ENCODE peak calls at places on chromosome 20, in eight cellular contexts. R is neural crest cell, T is dorsolateral prefrontal cortex, J is nephron progenitor cell, L is glutamatergic neuron, U is endodermal cell, S is foreskin fibroblast, I is body of pancreas. Z is an unnamed sample.

GRCh38 chr20:58833921-58834320 is 16.8 kb downstream of the GNAS-AS1 start:
- DNase-seq in I (no peak), L (no peak), J (no peak), S (no peak), U (no peak), R (no peak), T (no peak), Z (no peak)

GRCh38 chr20:17663040-17663399 is 19.0 kb downstream of the RRBP1 start:
- DNase-seq in I (no peak), U (no peak), R (no peak), L (no peak), T (no peak), J (no peak), S (no peak), Z (no peak)

GRCh38 chr20:15756001-15756400 is 817.2 kb downstream of the KIF16B start:
- DNase-seq in U (no peak), L (peak), J (no peak), R (no peak), S (no peak), T (no peak), I (no peak), Z (no peak)

GRCh38 chr20:9070304-9070703 is 1.4 kb downstream of the PLCB4 start:
- DNase-seq in I (no peak), U (no peak), L (no peak), S (no peak), T (no peak), J (no peak), R (no peak), Z (no peak)

GRCh38 chr20:18506744-18507143 is 996 bp upstream of the SEC23B start:
- DNase-seq in S (no peak), R (no peak), U (no peak), J (no peak), L (no peak), I (no peak), T (no peak), Z (no peak)

GRCh38 chr20:9112541-9113515 is 43.9 kb downstream of the PLCB4 start:
- DNase-seq in I (no peak), U (no peak), R (no peak), J (no peak), T (peak), S (peak), L (no peak), Z (no peak)

GRCh38 chr20:21294755-21295154 is 8.4 kb upstream of the XRN2 start:
- DNase-seq in T (no peak), U (no peak), I (no peak), J (no peak), R (no peak), S (no peak), L (no peak), Z (no peak)

GRCh38 chr20:21391495-21392298 is 5.6 kb downstream of the NKX2-4 start:
- DNase-seq in S (no peak), U (peak), J (peak), T (no peak), R (no peak), L (peak), I (no peak), Z (no peak)

GRCh38 chr20:3760980-3761379 is 6.6 kb downstream of the ADISSP start:
- DNase-seq in L (no peak), R (no peak), J (no peak), I (no peak), U (no peak), T (no peak), S (peak), Z (no peak)

GRCh38 chr20:17887331-17888030 is 81.1 kb downstream of the SNX5 start:
- DNase-seq in S (no peak), L (no peak), R (no peak), T (no peak), U (no peak), J (no peak), I (no peak), Z (no peak)

GRCh38 chr20:39318911-39319310 is 356.8 kb downstream of the DHX35 start:
- DNase-seq in R (no peak), I (no peak), U (no peak), L (no peak), J (no peak), S (no peak), T (no peak), Z (no peak)

GRCh38 chr20:25345721-25346120 is 44.9 kb downstream of the ABHD12 start:
- DNase-seq in U (no peak), R (no peak), I (no peak), J (no peak), T (no peak), L (no peak), S (no peak), Z (no peak)

GRCh38 chr20:54624701-54625472 is 149.5 kb downstream of the DOK5 start:
- DNase-seq in U (peak), S (peak), R (no peak), T (no peak), J (no peak), I (no peak), L (peak), Z (no peak)

GRCh38 chr20:37955511-37955910 is 52.6 kb downstream of the VSTM2L start:
- DNase-seq in S (no peak), L (no peak), R (no peak), J (no peak), T (no peak), U (peak), I (no peak), Z (no peak)

GRCh38 chr20:47336013-47336754 is 20.3 kb downstream of the ZMYND8 start:
- DNase-seq in R (no peak), T (peak), U (no peak), I (no peak), L (no peak), J (no peak), S (peak), Z (no peak)

GRCh38 chr20:48659888-48660287 is 167.9 kb downstream of the PREX1 start:
- DNase-seq in T (no peak), R (no peak), U (no peak), J (no peak), L (no peak), S (peak), I (peak), Z (no peak)

GRCh38 chr20:18543932-18544331 is 23.3 kb upstream of the SMIM26 start:
- DNase-seq in S (no peak), R (no peak), J (no peak), I (peak), T (no peak), U (no peak), L (no peak), Z (no peak)

GRCh38 chr20:4875578-4876067 is 125.7 kb downstream of the SLC23A2 start:
- DNase-seq in I (no peak), L (no peak), J (peak), T (no peak), R (no peak), S (no peak), U (no peak), Z (no peak)

GRCh38 chr20:8812818-8813217 is 256.1 kb upstream of the PLCB4 start:
- DNase-seq in R (no peak), S (no peak), L (no peak), I (peak), T (peak), U (peak), J (no peak), Z (no peak)

GRCh38 chr20:38283236-38283635 is 20.7 kb upstream of the BPI start:
- DNase-seq in R (no peak), J (no peak), S (no peak), U (no peak), T (no peak), I (no peak), L (no peak), Z (no peak)

GRCh38 chr20:31968299-31969126 is 562 bp downstream of the XKR7 start:
- DNase-seq in L (peak), S (peak), I (peak), U (peak), T (peak), J (peak), R (peak), Z (no peak)

GRCh38 chr20:18853946-18854646 is 40.5 kb downstream of the SCP2D1 start:
- DNase-seq in S (no peak), J (no peak), R (no peak), I (no peak), U (no peak), T (no peak), L (no peak), Z (no peak)

GRCh38 chr20:61263084-61263695 is 11.1 kb downstream of the CDH4 start:
- DNase-seq in I (peak), L (peak), J (peak), T (no peak), S (peak), U (peak), R (peak), Z (no peak)

GRCh38 chr20:58692579-58693225 is at the start of gene NPEPL1:
- DNase-seq in U (peak), I (peak), L (peak), R (peak), S (peak), T (peak), J (peak), Z (peak)

GRCh38 chr20:63627129-63627699 is 313 bp upstream of the GMEB2 start:
- DNase-seq in R (peak), J (no peak), I (peak), U (peak), L (peak), T (peak), S (peak), Z (peak)

GRCh38 chr20:8330785-8331699 is 199.0 kb downstream of the PLCB1 start:
- DNase-seq in I (no peak), R (no peak), L (no peak), T (no peak), J (peak), S (peak), U (no peak), Z (no peak)

GRCh38 chr20:47493954-47494293 is 7.8 kb upstream of the NCOA3 start:
- DNase-seq in I (peak), U (no peak), R (no peak), L (no peak), J (no peak), T (no peak), S (no peak), Z (no peak)

GRCh38 chr20:17679786-17680127 is 2.3 kb downstream of the RRBP1 start:
- DNase-seq in T (no peak), R (no peak), L (no peak), J (peak), I (no peak), U (no peak), S (no peak), Z (no peak)

GRCh38 chr20:37867289-37868195 is 35.4 kb upstream of the VSTM2L start:
- DNase-seq in T (no peak), S (no peak), U (no peak), J (no peak), I (no peak), R (no peak), L (no peak), Z (no peak)

GRCh38 chr20:17225891-17226409 is 890 bp upstream of the PCSK2 start:
- DNase-seq in I (peak), L (peak), S (no peak), J (peak), T (peak), R (peak), U (peak), Z (no peak)

GRCh38 chr20:14303106-14303505 is 34.3 kb downstream of the FLRT3 start:
- DNase-seq in J (no peak), R (peak), T (no peak), U (no peak), L (no peak), I (no peak), S (no peak), Z (no peak)

GRCh38 chr20:47681977-47682812 is 103.1 kb downstream of the SULF2 start:
- DNase-seq in S (peak), U (no peak), R (no peak), T (no peak), J (no peak), L (no peak), I (peak), Z (no peak)

GRCh38 chr20:21510414-21510971 is 3.4 kb downstream of the NKX2-2 start:
- DNase-seq in R (no peak), J (peak), S (peak), L (peak), T (no peak), U (peak), I (no peak), Z (no peak)

DNA sequence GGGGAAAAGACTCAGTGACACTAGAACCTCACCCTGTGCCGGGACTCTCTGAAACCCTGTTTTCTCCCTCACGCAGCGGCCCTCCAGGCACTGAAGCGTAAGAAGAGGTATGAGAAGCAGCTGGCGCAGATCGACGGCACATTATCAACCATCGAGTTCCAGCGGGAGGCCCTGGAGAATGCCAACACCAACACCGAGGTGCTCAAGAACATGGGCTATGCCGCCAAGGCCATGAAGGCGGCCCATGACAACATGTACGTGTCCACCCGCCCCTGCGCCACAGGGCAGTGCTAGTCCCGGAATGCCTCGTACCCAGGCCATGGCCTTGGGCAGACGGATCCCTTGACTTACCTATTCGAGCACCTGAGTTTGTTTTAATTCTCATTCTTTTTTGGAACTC is 37.2 kb downstream of the CHMP4B start:
- DNase-seq in J (no peak), T (no peak), L (no peak), U (no peak), I (no peak), S (no peak), R (no peak), Z (no peak)
- TF ChIP-seq CTCF in J (no peak), T (no peak), L (no peak), U (no peak), I (no peak), S (no peak), R (no peak), Z (no peak)

GRCh38 chr20:56957737-56958553 is 308.5 kb downstream of the BMP7 start:
- DNase-seq in S (peak), R (peak), T (no peak), L (peak), I (no peak), J (peak), U (peak), Z (peak)
- TF ChIP-seq CTCF in S (no peak), R (no peak), T (no peak), L (peak), I (no peak), J (no peak), U (peak), Z (peak)

GRCh38 chr20:6416371-6416770 is 293.5 kb upstream of the FERMT1 start:
- DNase-seq in J (no peak), R (no peak), S (no peak), U (peak), T (no peak), L (no peak), I (peak), Z (no peak)
- TF ChIP-seq CTCF in J (peak), R (peak), S (no peak), U (peak), T (no peak), L (no peak), I (no peak), Z (no peak)

GRCh38 chr20:20134941-20135572 is 82.7 kb downstream of the CFAP61 start:
- DNase-seq in T (no peak), L (no peak), U (no peak), I (no peak), R (no peak), S (no peak), J (no peak), Z (no peak)

GRCh38 chr20:20136313-20136712 is 84.0 kb downstream of the CFAP61 start:
- DNase-seq in J (no peak), L (no peak), U (no peak), S (no peak), R (no peak), T (no peak), I (no peak), Z (no peak)

GRCh38 chr20:20130399-20130798 is 78.1 kb downstream of the CFAP61 start:
- DNase-seq in J (no peak), I (no peak), U (peak), T (no peak), L (no peak), S (no peak), R (no peak), Z (no peak)
- TF ChIP-seq CTCF in J (no peak), I (no peak), U (peak), T (no peak), L (no peak), S (peak), R (peak), Z (no peak)

GRCh38 chr20:23267909-23268308 is 82.7 kb upstream of the NXT1 start:
- DNase-seq in I (no peak), U (no peak), T (no peak), S (no peak), L (no peak), R (no peak), J (no peak), Z (no peak)

GRCh38 chr20:23268792-23269354 is 81.7 kb upstream of the NXT1 start:
- DNase-seq in L (no peak), R (no peak), S (no peak), J (no peak), U (no peak), T (no peak), I (no peak), Z (no peak)

GRCh38 chr20:23264545-23264944 is 86.0 kb upstream of the NXT1 start:
- DNase-seq in R (no peak), U (no peak), L (no peak), S (no peak), I (no peak), J (no peak), T (no peak), Z (no peak)

GRCh38 chr20:23266530-23267398 is 83.8 kb upstream of the NXT1 start:
- DNase-seq in I (no peak), R (no peak), L (no peak), U (peak), T (no peak), S (no peak), J (no peak), Z (no peak)

GRCh38 chr20:23265226-23265625 is 85.4 kb upstream of the NXT1 start:
- DNase-seq in I (no peak), J (no peak), S (no peak), U (no peak), T (no peak), R (no peak), L (no peak), Z (no peak)
- TF ChIP-seq CTCF in I (no peak), J (no peak), S (no peak), U (no peak), T (no peak), R (no peak), L (no peak), Z (no peak)

GRCh38 chr20:51818479-51819008 is 16.2 kb upstream of the SALL4 start:
- DNase-seq in R (no peak), L (no peak), T (no peak), U (no peak), J (no peak), S (no peak), I (no peak), Z (no peak)

GRCh38 chr20:51811040-51811351 is 8.7 kb upstream of the SALL4 start:
- DNase-seq in T (no peak), L (no peak), I (no peak), S (peak), R (no peak), U (no peak), J (no peak), Z (no peak)

GRCh38 chr20:51811514-51811913 is 9.2 kb upstream of the SALL4 start:
- DNase-seq in T (no peak), I (no peak), S (no peak), U (no peak), R (no peak), J (no peak), L (no peak), Z (no peak)

GRCh38 chr20:51812861-51813260 is 10.5 kb upstream of the SALL4 start:
- DNase-seq in T (no peak), I (no peak), R (no peak), J (no peak), L (no peak), U (no peak), S (no peak), Z (no peak)

GRCh38 chr20:51815383-51816076 is 13.2 kb upstream of the SALL4 start:
- DNase-seq in I (no peak), L (no peak), J (no peak), T (no peak), R (no peak), U (no peak), S (no peak), Z (no peak)
- TF ChIP-seq CTCF in I (no peak), L (no peak), J (no peak), T (no peak), R (no peak), U (no peak), S (no peak), Z (no peak)

DNA sequence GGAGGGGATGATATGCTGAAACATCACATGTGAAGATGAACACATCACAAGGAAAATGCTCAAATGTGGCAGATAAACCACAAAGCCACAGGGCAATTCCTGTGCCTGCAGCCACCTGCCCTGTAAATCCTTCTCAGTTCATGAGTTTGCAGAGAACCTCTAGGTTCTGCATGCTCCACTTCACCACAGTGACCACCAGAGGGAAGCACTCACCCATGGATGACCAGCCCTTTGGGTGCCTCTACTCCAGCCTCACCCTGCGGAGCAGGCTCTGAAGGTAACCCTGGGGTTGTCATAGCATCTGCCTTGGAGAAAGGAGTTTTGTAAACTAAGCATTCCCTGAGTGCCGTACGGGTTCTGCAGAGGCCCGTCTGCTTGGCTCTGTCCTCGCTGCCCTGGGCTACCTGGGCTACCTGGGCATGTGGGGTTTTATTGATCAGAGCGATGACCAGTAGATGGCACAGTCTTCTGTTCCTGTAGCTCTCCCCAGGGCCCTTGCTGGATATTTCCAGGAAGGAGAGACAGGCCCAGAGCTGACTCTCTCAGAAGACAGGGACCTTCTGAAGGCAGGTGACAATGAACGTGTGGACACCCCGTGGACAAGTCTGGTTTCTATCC is 31.7 kb upstream of the CST1 start:
- DNase-seq in L (peak), J (peak), R (peak), I (no peak), S (peak), U (peak), T (no peak), Z (no peak)
- TF ChIP-seq CTCF in L (peak), J (peak), R (peak), I (peak), S (peak), U (peak), T (peak), Z (peak)

GRCh38 chr20:12570371-12570770 is 438.4 kb upstream of the SPTLC3 start:
- DNase-seq in R (peak), I (peak), L (peak), J (peak), S (no peak), T (no peak), U (peak), Z (no peak)
- TF ChIP-seq CTCF in R (peak), I (peak), L (peak), J (peak), S (no peak), T (no peak), U (peak), Z (no peak)

GRCh38 chr20:45138451-45139300 is 14.4 kb upstream of the WFDC12 start:
- DNase-seq in U (peak), S (peak), R (peak), J (peak), T (no peak), I (peak), L (peak), Z (no peak)
- TF ChIP-seq CTCF in U (peak), S (peak), R (peak), J (peak), T (peak), I (peak), L (peak), Z (peak)

GRCh38 chr20:50133474-50134217 is 19.9 kb downstream of the PEDS1 start:
- DNase-seq in S (no peak), I (no peak), L (no peak), U (no peak), J (no peak), R (no peak), T (no peak), Z (no peak)
- TF ChIP-seq CTCF in S (peak), I (no peak), L (peak), U (peak), J (no peak), R (peak), T (no peak), Z (no peak)